ENCODE peak calls at places on chromosomes 3 and 15, in ten cellular contexts. One of them, this sample, is unnamed.

GRCh38 chr3:116226245-116226644 is 219.0 kb downstream of the LSAMP start:
- DNase-seq in mammary epithelial cell: no peak
- DNase-seq in spleen: no peak
- DNase-seq in astrocyte: no peak
- DNase-seq in heart right ventricle: no peak
- DNase-seq in GM12878: no peak
- DNase-seq in SK-N-SH: peak; percentile 14
- DNase-seq in neuronal stem cell: no peak
- DNase-seq in Peyer's patch: no peak
- DNase-seq in IMR-90: no peak
- DNase-seq in this sample: no peak

GRCh38 chr3:116135462-116135861 is 309.8 kb downstream of the LSAMP start:
- DNase-seq in mammary epithelial cell: peak; percentile 33
- DNase-seq in spleen: no peak
- DNase-seq in astrocyte: peak; percentile 97
- DNase-seq in heart right ventricle: peak; percentile 24
- DNase-seq in GM12878: no peak
- DNase-seq in SK-N-SH: peak; percentile 36
- DNase-seq in neuronal stem cell: no peak
- DNase-seq in Peyer's patch: no peak
- DNase-seq in IMR-90: peak; percentile 59
- DNase-seq in this sample: no peak

GRCh38 chr3:48966367-48966766 is 23.7 kb upstream of the P4HTM start:
- DNase-seq in mammary epithelial cell: no peak
- DNase-seq in spleen: no peak
- DNase-seq in astrocyte: no peak
- DNase-seq in heart right ventricle: no peak
- DNase-seq in GM12878: no peak
- DNase-seq in SK-N-SH: no peak
- DNase-seq in neuronal stem cell: no peak
- DNase-seq in Peyer's patch: no peak
- DNase-seq in IMR-90: peak; percentile 3
- DNase-seq in this sample: no peak

GRCh38 chr15:90660195-90660995 is 56.8 kb upstream of the BLM start:
- DNase-seq in mammary epithelial cell: peak; percentile 98
- DNase-seq in spleen: peak; percentile 85
- DNase-seq in astrocyte: peak; percentile 84
- DNase-seq in heart right ventricle: peak; percentile 53
- DNase-seq in GM12878: peak; percentile 86
- DNase-seq in SK-N-SH: no peak
- DNase-seq in neuronal stem cell: no peak
- DNase-seq in Peyer's patch: peak; percentile 37
- DNase-seq in IMR-90: peak; percentile 91
- DNase-seq in this sample: peak; percentile 53

GRCh38 chr3:146050700-146051099 is 110.3 kb downstream of the PLOD2 start:
- DNase-seq in mammary epithelial cell: no peak
- DNase-seq in spleen: no peak
- DNase-seq in astrocyte: no peak
- DNase-seq in heart right ventricle: no peak
- DNase-seq in GM12878: no peak
- DNase-seq in SK-N-SH: no peak
- DNase-seq in neuronal stem cell: no peak
- DNase-seq in Peyer's patch: no peak
- DNase-seq in IMR-90: peak; percentile 45
- DNase-seq in this sample: no peak

GRCh38 chr15:25894371-25894902 is 31.3 kb upstream of the ATP10A start:
- DNase-seq in mammary epithelial cell: no peak
- DNase-seq in spleen: no peak
- DNase-seq in astrocyte: no peak
- DNase-seq in heart right ventricle: no peak
- DNase-seq in GM12878: no peak
- DNase-seq in SK-N-SH: no peak
- DNase-seq in neuronal stem cell: no peak
- DNase-seq in Peyer's patch: no peak
- DNase-seq in IMR-90: no peak
- DNase-seq in this sample: no peak

GRCh38 chr3:195873971-195874370 is 34.4 kb downstream of the TNK2 start:
- DNase-seq in mammary epithelial cell: peak; percentile 55
- DNase-seq in spleen: no peak
- DNase-seq in astrocyte: no peak
- DNase-seq in heart right ventricle: no peak
- DNase-seq in GM12878: no peak
- DNase-seq in SK-N-SH: no peak
- DNase-seq in neuronal stem cell: no peak
- DNase-seq in Peyer's patch: no peak
- DNase-seq in IMR-90: peak; percentile 31
- DNase-seq in this sample: no peak

GRCh38 chr15:48653913-48654630 is 8.6 kb upstream of the FBN1 start:
- DNase-seq in mammary epithelial cell: no peak
- DNase-seq in spleen: no peak
- DNase-seq in astrocyte: no peak
- DNase-seq in heart right ventricle: peak; percentile 27
- DNase-seq in GM12878: no peak
- DNase-seq in SK-N-SH: no peak
- DNase-seq in neuronal stem cell: no peak
- DNase-seq in Peyer's patch: no peak
- DNase-seq in IMR-90: no peak
- DNase-seq in this sample: no peak

GRCh38 chr3:46585799-46586693 is 19.9 kb upstream of the LRRC2 start:
- DNase-seq in mammary epithelial cell: no peak
- DNase-seq in spleen: no peak
- DNase-seq in astrocyte: no peak
- DNase-seq in heart right ventricle: no peak
- DNase-seq in GM12878: no peak
- DNase-seq in SK-N-SH: no peak
- DNase-seq in neuronal stem cell: no peak
- DNase-seq in Peyer's patch: no peak
- DNase-seq in IMR-90: no peak
- DNase-seq in this sample: no peak

GRCh38 chr3:46584598-46585467 is 18.7 kb upstream of the LRRC2 start:
- DNase-seq in mammary epithelial cell: no peak
- DNase-seq in spleen: no peak
- DNase-seq in astrocyte: no peak
- DNase-seq in heart right ventricle: no peak
- DNase-seq in GM12878: no peak
- DNase-seq in SK-N-SH: no peak
- DNase-seq in neuronal stem cell: no peak
- DNase-seq in Peyer's patch: no peak
- DNase-seq in IMR-90: no peak
- DNase-seq in this sample: no peak

DNA sequence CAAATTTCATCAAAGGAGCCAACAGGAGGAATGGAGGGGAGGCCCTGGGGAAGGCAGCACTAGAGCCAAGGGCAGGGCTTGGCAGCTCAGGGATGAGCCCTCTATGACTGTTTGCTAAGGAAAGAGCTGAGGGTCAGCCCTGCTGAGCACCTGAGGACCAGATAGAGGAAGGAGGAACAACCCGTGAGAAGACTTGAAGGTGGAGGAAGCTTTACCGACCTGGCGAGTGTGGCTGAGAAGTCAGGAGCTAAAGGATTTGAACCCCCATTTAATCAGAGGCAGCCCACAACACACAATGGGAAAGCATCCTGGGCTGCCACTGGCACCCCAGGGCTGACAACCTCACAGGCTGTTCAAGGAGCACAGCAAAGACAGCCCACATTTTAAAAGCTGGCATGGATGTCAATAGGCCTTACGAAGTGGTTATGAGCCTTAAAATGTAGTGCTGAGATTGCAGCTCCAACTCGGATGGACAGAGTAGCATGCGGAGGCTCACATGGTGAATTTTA is 20.7 kb upstream of the LRRC2 start:
- DNase-seq in mammary epithelial cell: no peak
- DNase-seq in spleen: no peak
- DNase-seq in astrocyte: no peak
- DNase-seq in heart right ventricle: no peak
- DNase-seq in GM12878: no peak
- DNase-seq in SK-N-SH: no peak
- DNase-seq in neuronal stem cell: no peak
- DNase-seq in Peyer's patch: no peak
- DNase-seq in IMR-90: no peak
- DNase-seq in this sample: no peak
- H3K27ac ChIP-seq in mammary epithelial cell: no peak overlapping the region
- H3K27ac ChIP-seq in spleen: no peak overlapping the region
- H3K27ac ChIP-seq in astrocyte: no peak overlapping the region
- H3K27ac ChIP-seq in heart right ventricle: no peak overlapping the region
- H3K27ac ChIP-seq in GM12878: no peak overlapping the region
- H3K27ac ChIP-seq in SK-N-SH: no peak overlapping the region
- H3K27ac ChIP-seq in neuronal stem cell: no peak overlapping the region
- H3K27ac ChIP-seq in Peyer's patch: no peak overlapping the region
- H3K27ac ChIP-seq in IMR-90: no peak overlapping the region
- H3K27ac ChIP-seq in this sample: no peak overlapping the region

GRCh38 chr3:40200754-40201316 is 108.7 kb upstream of the EIF1B start:
- DNase-seq in mammary epithelial cell: no peak
- DNase-seq in spleen: no peak
- DNase-seq in astrocyte: no peak
- DNase-seq in heart right ventricle: no peak
- DNase-seq in GM12878: no peak
- DNase-seq in SK-N-SH: no peak
- DNase-seq in neuronal stem cell: no peak
- DNase-seq in Peyer's patch: no peak
- DNase-seq in IMR-90: peak; percentile 1
- DNase-seq in this sample: no peak
- H3K27ac ChIP-seq in mammary epithelial cell: no peak overlapping the region
- H3K27ac ChIP-seq in spleen: no peak overlapping the region
- H3K27ac ChIP-seq in astrocyte: no peak overlapping the region
- H3K27ac ChIP-seq in heart right ventricle: no peak overlapping the region
- H3K27ac ChIP-seq in GM12878: no peak overlapping the region
- H3K27ac ChIP-seq in SK-N-SH: no peak overlapping the region
- H3K27ac ChIP-seq in neuronal stem cell: no peak overlapping the region
- H3K27ac ChIP-seq in Peyer's patch: no peak overlapping the region
- H3K27ac ChIP-seq in IMR-90: no peak overlapping the region
- H3K27ac ChIP-seq in this sample: no peak overlapping the region

GRCh38 chr15:41969851-41970431 is 2.4 kb downstream of the EHD4 start:
- DNase-seq in mammary epithelial cell: peak; percentile 54
- DNase-seq in spleen: peak; percentile 60
- DNase-seq in astrocyte: peak; percentile 36
- DNase-seq in heart right ventricle: no peak
- DNase-seq in GM12878: peak; percentile 88
- DNase-seq in SK-N-SH: no peak
- DNase-seq in neuronal stem cell: no peak
- DNase-seq in Peyer's patch: peak; percentile 31
- DNase-seq in IMR-90: no peak
- DNase-seq in this sample: no peak

GRCh38 chr15:41972341-41973237 is at the start of gene EHD4:
- DNase-seq in mammary epithelial cell: peak; percentile 99
- DNase-seq in spleen: peak; percentile 99
- DNase-seq in astrocyte: peak; percentile 98
- DNase-seq in heart right ventricle: peak; percentile 98
- DNase-seq in GM12878: peak; percentile 92
- DNase-seq in SK-N-SH: peak; percentile 97
- DNase-seq in neuronal stem cell: peak; percentile 94
- DNase-seq in Peyer's patch: peak; percentile 98
- DNase-seq in IMR-90: peak; percentile 99
- DNase-seq in this sample: peak; percentile 96

GRCh38 chr15:41971893-41972340 is 440 bp downstream of the EHD4 start:
- DNase-seq in mammary epithelial cell: no peak
- DNase-seq in spleen: no peak
- DNase-seq in astrocyte: no peak
- DNase-seq in heart right ventricle: peak; percentile 42
- DNase-seq in GM12878: no peak
- DNase-seq in SK-N-SH: peak; percentile 73
- DNase-seq in neuronal stem cell: peak; percentile 39
- DNase-seq in Peyer's patch: peak; percentile 35
- DNase-seq in IMR-90: no peak
- DNase-seq in this sample: no peak

GRCh38 chr15:41970456-41970855 is 1.9 kb downstream of the EHD4 start:
- DNase-seq in mammary epithelial cell: no peak
- DNase-seq in spleen: peak; percentile 32
- DNase-seq in astrocyte: no peak
- DNase-seq in heart right ventricle: no peak
- DNase-seq in GM12878: no peak
- DNase-seq in SK-N-SH: no peak
- DNase-seq in neuronal stem cell: no peak
- DNase-seq in Peyer's patch: no peak
- DNase-seq in IMR-90: no peak
- DNase-seq in this sample: no peak

GRCh38 chr15:41971089-41971892 is 1.1 kb downstream of the EHD4 start:
- DNase-seq in mammary epithelial cell: peak; percentile 56
- DNase-seq in spleen: peak; percentile 90
- DNase-seq in astrocyte: peak; percentile 72
- DNase-seq in heart right ventricle: peak; percentile 53
- DNase-seq in GM12878: peak; percentile 89
- DNase-seq in SK-N-SH: peak; percentile 72
- DNase-seq in neuronal stem cell: peak; percentile 52
- DNase-seq in Peyer's patch: peak; percentile 69
- DNase-seq in IMR-90: peak; percentile 71
- DNase-seq in this sample: no peak
- H3K27ac ChIP-seq in mammary epithelial cell: peak overlapping the region; percentile 74
- H3K27ac ChIP-seq in spleen: peak overlapping the region; percentile 94
- H3K27ac ChIP-seq in astrocyte: peak overlapping the region; percentile 72
- H3K27ac ChIP-seq in heart right ventricle: peak overlapping the region; percentile 97
- H3K27ac ChIP-seq in GM12878: peak overlapping the region; percentile 100
- H3K27ac ChIP-seq in SK-N-SH: peak overlapping the region; percentile 56
- H3K27ac ChIP-seq in neuronal stem cell: peak overlapping the region; percentile 74
- H3K27ac ChIP-seq in Peyer's patch: peak overlapping the region; percentile 93
- H3K27ac ChIP-seq in IMR-90: peak overlapping the region; percentile 65
- H3K27ac ChIP-seq in this sample: peak overlapping the region; percentile 72

GRCh38 chr3:189298469-189299375 is 127.0 kb downstream of the TPRG1 start:
- DNase-seq in mammary epithelial cell: peak; percentile 87
- DNase-seq in spleen: no peak
- DNase-seq in astrocyte: no peak
- DNase-seq in heart right ventricle: no peak
- DNase-seq in GM12878: no peak
- DNase-seq in SK-N-SH: no peak
- DNase-seq in neuronal stem cell: no peak
- DNase-seq in Peyer's patch: no peak
- DNase-seq in IMR-90: no peak
- DNase-seq in this sample: no peak

GRCh38 chr3:189304465-189305341 is 132.9 kb downstream of the TPRG1 start:
- DNase-seq in mammary epithelial cell: peak; percentile 90
- DNase-seq in spleen: no peak
- DNase-seq in astrocyte: peak; percentile 41
- DNase-seq in heart right ventricle: no peak
- DNase-seq in GM12878: no peak
- DNase-seq in SK-N-SH: no peak
- DNase-seq in neuronal stem cell: no peak
- DNase-seq in Peyer's patch: no peak
- DNase-seq in IMR-90: no peak
- DNase-seq in this sample: no peak

GRCh38 chr3:189303584-189303983 is 131.8 kb downstream of the TPRG1 start:
- DNase-seq in mammary epithelial cell: no peak
- DNase-seq in spleen: no peak
- DNase-seq in astrocyte: no peak
- DNase-seq in heart right ventricle: no peak
- DNase-seq in GM12878: no peak
- DNase-seq in SK-N-SH: no peak
- DNase-seq in neuronal stem cell: no peak
- DNase-seq in Peyer's patch: no peak
- DNase-seq in IMR-90: no peak
- DNase-seq in this sample: no peak

GRCh38 chr3:189300345-189300744 is 128.6 kb downstream of the TPRG1 start:
- DNase-seq in mammary epithelial cell: no peak
- DNase-seq in spleen: no peak
- DNase-seq in astrocyte: no peak
- DNase-seq in heart right ventricle: no peak
- DNase-seq in GM12878: no peak
- DNase-seq in SK-N-SH: no peak
- DNase-seq in neuronal stem cell: no peak
- DNase-seq in Peyer's patch: no peak
- DNase-seq in IMR-90: no peak
- DNase-seq in this sample: no peak

DNA sequence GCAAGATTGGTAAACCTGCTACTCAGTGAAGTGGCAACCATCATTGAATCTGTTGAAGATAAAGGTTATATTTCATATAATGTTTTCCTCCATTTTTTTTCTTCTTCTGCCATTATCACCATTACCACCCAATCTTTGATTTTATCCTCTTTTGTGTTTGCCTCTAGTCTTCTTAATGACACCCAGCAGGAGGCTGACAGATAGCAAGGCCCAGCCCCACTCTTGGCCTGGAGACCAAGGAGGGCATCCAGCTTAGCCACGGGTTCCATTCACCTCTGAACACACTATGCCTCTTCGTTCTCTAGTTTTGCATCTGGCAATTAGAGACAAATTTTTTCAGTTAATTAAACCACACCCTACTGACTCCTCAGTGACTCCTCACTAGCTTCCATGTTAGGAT is 129.7 kb downstream of the TPRG1 start:
- DNase-seq in mammary epithelial cell: no peak
- DNase-seq in spleen: no peak
- DNase-seq in astrocyte: no peak
- DNase-seq in heart right ventricle: no peak
- DNase-seq in GM12878: no peak
- DNase-seq in SK-N-SH: no peak
- DNase-seq in neuronal stem cell: no peak
- DNase-seq in Peyer's patch: no peak
- DNase-seq in IMR-90: no peak
- DNase-seq in this sample: no peak
- H3K27ac ChIP-seq in mammary epithelial cell: no peak overlapping the region
- H3K27ac ChIP-seq in spleen: no peak overlapping the region
- H3K27ac ChIP-seq in astrocyte: no peak overlapping the region
- H3K27ac ChIP-seq in heart right ventricle: no peak overlapping the region
- H3K27ac ChIP-seq in GM12878: no peak overlapping the region
- H3K27ac ChIP-seq in SK-N-SH: no peak overlapping the region
- H3K27ac ChIP-seq in neuronal stem cell: no peak overlapping the region
- H3K27ac ChIP-seq in Peyer's patch: no peak overlapping the region
- H3K27ac ChIP-seq in IMR-90: no peak overlapping the region
- H3K27ac ChIP-seq in this sample: no peak overlapping the region